ENCODE peak calls at places on chromosome 12, in five cellular contexts. Q is nephron progenitor cell; I is neural crest cell; T is CD4-positive, alpha-beta T cell; X is ascending aorta. L is an unnamed sample.

GRCh38 chr12:100539209-100539608 is 34.3 kb upstream of the GAS2L3 start:
- DNase-seq in Q (peak), I (peak), T (no peak), X (no peak), L (no peak)

GRCh38 chr12:93725531-93725930 is 48.4 kb downstream of the CRADD start:
- DNase-seq in Q (no peak), I (no peak), T (no peak), X (no peak), L (no peak)

GRCh38 chr12:86950043-86950838 is 694.0 kb upstream of the MGAT4C start:
- DNase-seq in Q (peak), I (no peak), T (no peak), X (no peak), L (no peak)

GRCh38 chr12:100826323-100826722 is 31.7 kb downstream of the ANO4 start:
- DNase-seq in Q (peak), I (peak), T (no peak), X (no peak), L (no peak)

GRCh38 chr12:107328442-107329133 is 235.2 kb upstream of the CRY1 start:
- DNase-seq in Q (no peak), I (no peak), T (no peak), X (no peak), L (no peak)

GRCh38 chr12:12723147-12723680 is 6.0 kb downstream of the CDKN1B start:
- DNase-seq in Q (no peak), I (no peak), T (no peak), X (no peak), L (no peak)

GRCh38 chr12:15194947-15195346 is 26.3 kb downstream of the RERG start:
- DNase-seq in Q (no peak), I (no peak), T (no peak), X (no peak), L (no peak)

GRCh38 chr12:123022205-123022604 is 41.7 kb downstream of the ARL6IP4 start:
- DNase-seq in Q (no peak), I (no peak), T (no peak), X (no peak), L (no peak)

GRCh38 chr12:25236190-25236589 is 14.5 kb downstream of the KRAS start:
- DNase-seq in Q (no peak), I (no peak), T (no peak), X (no peak), L (no peak)

GRCh38 chr12:95102916-95103671 is 29.7 kb upstream of the NR2C1 start:
- DNase-seq in Q (no peak), I (no peak), T (no peak), X (no peak), L (no peak)

GRCh38 chr12:120056739-120057138 is 59.8 kb downstream of the RAB35 start:
- DNase-seq in Q (no peak), I (no peak), T (no peak), X (no peak), L (no peak)

GRCh38 chr12:28057856-28058615 is 85.5 kb upstream of the PTHLH start:
- DNase-seq in Q (no peak), I (no peak), T (no peak), X (no peak), L (no peak)

GRCh38 chr12:55932546-55932919 is 1.6 kb downstream of the DGKA start:
- DNase-seq in Q (no peak), I (no peak), T (peak), X (no peak), L (peak)

GRCh38 chr12:68998036-68998435 is 65.1 kb upstream of the CPM start:
- DNase-seq in Q (no peak), I (no peak), T (no peak), X (no peak), L (no peak)

GRCh38 chr12:93990832-93991748 is 157.3 kb upstream of the PLXNC1 start:
- DNase-seq in Q (peak), I (peak), T (no peak), X (no peak), L (no peak)

GRCh38 chr12:106031736-106032135 is 107.0 kb downstream of the NUAK1 start:
- DNase-seq in Q (no peak), I (no peak), T (no peak), X (no peak), L (no peak)

GRCh38 chr12:95473440-95473946 is 459 bp upstream of the METAP2 start:
- DNase-seq in Q (peak), I (no peak), T (peak), X (peak), L (no peak)

GRCh38 chr12:75921687-75922289 is 109.8 kb downstream of the PHLDA1 start:
- DNase-seq in Q (no peak), I (no peak), T (no peak), X (no peak), L (no peak)

GRCh38 chr12:18899678-18900317 is 161.9 kb downstream of the CAPZA3 start:
- DNase-seq in Q (no peak), I (no peak), T (no peak), X (no peak), L (no peak)

GRCh38 chr12:2306012-2306411 is 253.2 kb downstream of the CACNA1C start:
- DNase-seq in Q (no peak), I (no peak), T (no peak), X (no peak), L (no peak)

GRCh38 chr12:100127766-100128508 is 14.7 kb downstream of the BLTP3B start:
- DNase-seq in Q (no peak), I (no peak), T (no peak), X (no peak), L (no peak)

GRCh38 chr12:24246921-24247320 is 297.5 kb upstream of the SOX5 start:
- DNase-seq in Q (no peak), I (no peak), T (no peak), X (no peak), L (no peak)

GRCh38 chr12:106692896-106693295 is 81.6 kb upstream of the RIC8B start:
- DNase-seq in Q (no peak), I (no peak), T (no peak), X (no peak), L (no peak)

GRCh38 chr12:59891180-59891579 is 295.4 kb downstream of the SLC16A7 start:
- DNase-seq in Q (no peak), I (no peak), T (no peak), X (no peak), L (no peak)

GRCh38 chr12:79766705-79767464 is 76.1 kb upstream of the PAWR start:
- DNase-seq in Q (no peak), I (no peak), T (no peak), X (no peak), L (no peak)

DNA sequence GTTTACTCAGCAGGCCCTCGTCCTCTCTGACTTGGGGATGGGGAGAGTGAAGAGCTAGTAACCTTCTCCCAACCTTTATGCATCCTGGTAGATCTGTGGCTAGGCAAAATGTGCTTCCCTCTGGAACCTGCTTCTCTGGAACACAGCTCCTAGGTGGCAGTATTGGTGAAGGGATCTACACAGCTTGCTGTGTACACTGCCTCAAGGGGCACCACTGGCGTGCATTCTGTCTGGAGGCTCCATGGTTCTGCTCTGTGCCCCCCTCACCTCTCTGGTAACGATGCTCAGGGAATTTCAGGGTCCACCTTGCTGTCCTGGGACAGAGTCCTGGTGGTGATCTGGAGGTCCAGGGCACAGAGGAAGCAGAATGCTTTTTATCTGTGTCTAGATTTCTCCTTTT is 43.5 kb upstream of the KCNA5 start:
- DNase-seq in Q (no peak), I (no peak), T (no peak), X (no peak), L (no peak)
- TF ChIP-seq CTCF in Q (no peak), I (no peak), T (no peak), X (no peak), L (no peak)

DNA sequence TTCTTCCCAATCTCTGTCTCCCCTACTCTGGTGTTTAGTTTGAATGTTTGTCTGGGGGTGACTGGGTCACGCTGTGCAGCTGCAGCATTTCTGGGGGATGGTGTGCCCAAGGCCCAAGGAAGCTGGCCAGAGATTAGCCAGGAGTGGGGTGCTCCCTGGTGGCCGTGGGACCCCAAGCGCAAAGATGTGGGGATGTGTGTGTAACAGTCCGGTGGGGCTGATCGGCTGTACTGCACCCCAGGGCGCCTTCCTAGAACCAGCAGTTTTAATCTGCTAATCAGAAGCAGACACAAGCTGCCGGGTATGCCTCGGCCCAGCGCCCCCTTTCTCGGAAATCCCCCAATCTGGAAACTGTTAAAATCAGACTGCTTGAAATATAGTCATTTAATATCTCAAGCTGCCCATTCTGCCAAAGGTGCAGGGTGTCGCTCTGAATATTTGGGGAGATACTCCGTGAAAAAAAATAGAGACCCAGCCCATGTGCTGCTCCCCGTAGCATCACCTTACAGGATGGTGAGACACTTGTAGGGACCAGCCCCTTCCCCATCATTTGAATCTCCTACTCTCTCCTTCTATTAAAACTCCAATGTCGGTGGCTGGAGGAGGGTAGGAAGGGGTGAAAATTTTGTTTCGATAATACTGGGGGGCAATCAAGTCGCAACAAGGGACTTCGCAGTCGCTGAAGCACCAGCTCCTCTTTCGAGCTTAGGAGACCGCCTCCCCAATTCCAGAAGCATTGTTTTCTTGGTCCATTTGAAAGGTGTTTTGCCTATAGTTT is 4.3 kb downstream of the HOXC9 start:
- DNase-seq in Q (no peak), I (no peak), T (no peak), X (no peak), L (no peak)
- TF ChIP-seq CTCF in Q (no peak), I (no peak), T (no peak), X (no peak), L (no peak)

DNA sequence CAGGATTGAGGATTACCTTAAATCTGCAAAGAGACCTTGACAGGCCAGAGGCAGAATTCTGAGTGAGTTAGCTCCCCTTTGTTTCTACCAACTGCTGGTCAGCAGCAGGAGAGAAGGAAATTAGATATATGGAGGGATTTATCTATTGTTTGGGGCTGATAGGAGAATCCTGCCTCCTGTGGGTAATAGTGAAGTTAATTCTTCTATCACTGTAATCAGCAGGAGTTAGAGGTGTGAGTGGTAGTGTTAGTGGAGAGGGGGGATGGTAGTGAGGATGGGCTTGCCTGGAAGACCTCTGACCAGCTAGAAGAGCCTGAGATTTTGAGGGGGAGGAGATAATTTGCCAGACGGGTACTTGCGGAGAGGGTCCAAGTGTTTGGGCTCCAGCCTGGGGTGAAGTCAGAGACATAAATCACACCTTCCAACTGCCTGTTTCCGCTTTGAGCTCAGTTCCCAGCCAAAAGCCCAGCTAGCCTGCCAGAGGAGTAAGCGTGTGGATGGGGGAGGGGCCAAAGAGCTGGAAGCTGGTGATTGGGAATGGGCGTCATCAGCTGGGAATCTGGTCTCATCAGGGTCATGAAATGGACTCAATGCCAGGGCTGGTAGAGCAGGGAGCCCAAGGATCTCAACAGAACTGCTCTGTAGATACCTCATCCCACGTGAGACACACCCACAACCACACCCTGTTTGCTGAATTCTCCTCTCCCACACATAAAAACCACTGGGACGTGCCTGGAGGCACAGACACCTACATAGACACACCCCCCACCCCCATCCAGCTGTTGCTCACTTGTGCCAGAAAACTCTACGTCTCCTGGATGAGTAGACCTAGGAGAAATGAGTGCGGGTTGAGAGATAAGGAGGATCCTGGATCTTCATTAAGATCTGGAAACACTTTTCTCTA is 13.1 kb upstream of the ITGA5 start:
- DNase-seq in Q (peak), I (no peak), T (no peak), X (peak), L (no peak)
- TF ChIP-seq CTCF in Q (no peak), I (no peak), T (no peak), X (no peak), L (no peak)

GRCh38 chr12:63857771-63858670 is 13.5 kb downstream of the SRGAP1 start:
- DNase-seq in Q (no peak), I (no peak), T (no peak), X (no peak), L (no peak)
- TF ChIP-seq CTCF in Q (no peak), I (no peak), T (no peak), X (no peak), L (no peak)

DNA sequence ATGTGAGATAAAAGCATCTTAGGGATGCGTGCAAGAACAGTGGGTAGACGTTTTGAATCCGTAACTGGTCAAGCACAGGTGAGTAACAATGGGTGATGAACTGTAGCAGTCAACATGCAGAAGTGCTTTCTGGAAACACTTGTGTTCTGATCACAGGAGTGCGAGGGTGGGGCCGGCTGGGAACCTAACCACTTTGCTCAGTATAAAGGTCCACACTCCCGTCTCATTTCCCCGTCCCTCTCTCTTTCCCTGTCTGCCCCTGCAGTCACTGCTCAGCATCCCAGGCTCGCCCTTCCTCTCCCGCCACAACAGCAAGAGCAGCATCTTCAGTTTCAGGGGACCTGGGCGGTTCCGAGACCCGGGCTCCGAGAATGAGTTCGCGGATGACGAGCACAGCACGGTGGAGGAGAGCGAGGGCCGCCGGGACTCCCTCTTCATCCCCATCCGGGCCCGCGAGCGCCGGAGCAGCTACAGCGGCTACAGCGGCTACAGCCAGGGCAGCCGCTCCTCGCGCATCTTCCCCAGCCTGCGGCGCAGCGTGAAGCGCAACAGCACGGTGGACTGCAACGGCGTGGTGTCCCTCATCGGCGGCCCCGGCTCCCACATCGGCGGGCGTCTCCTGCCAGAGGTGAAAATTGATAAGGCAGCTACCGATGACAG is 127.1 kb downstream of the FIGNL2 start:
- DNase-seq in Q (peak), I (no peak), T (peak), X (no peak), L (peak)
- TF ChIP-seq CTCF in Q (no peak), I (no peak), T (no peak), X (no peak), L (no peak)

DNA sequence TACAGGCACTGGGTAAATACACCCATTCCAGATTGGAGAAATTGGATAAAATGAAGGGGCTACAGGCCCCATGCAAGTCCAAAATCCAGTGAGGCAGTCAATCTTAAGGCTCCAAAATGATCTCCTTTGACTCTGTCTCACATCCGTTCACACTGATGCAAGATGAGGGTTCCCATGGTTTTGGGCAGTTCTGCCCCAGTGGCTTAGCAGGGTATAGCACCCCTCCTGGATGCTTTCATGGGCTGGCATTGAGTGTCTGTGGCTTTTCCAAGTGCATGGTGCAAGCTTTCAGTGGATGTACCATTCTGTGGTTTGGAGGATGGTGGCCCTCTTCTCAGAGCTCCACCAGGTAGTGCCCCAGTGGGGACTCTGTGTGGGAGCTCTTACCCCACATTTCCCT is 427.2 kb downstream of the TRHDE start:
- DNase-seq in Q (no peak), I (no peak), T (no peak), X (no peak), L (no peak)
- TF ChIP-seq CTCF in Q (no peak), I (no peak), T (no peak), X (no peak), L (no peak)

GRCh38 chr12:109910969-109911348 is 10.9 kb downstream of the TCHP start:
- DNase-seq in Q (peak), I (peak), T (no peak), X (no peak), L (no peak)
- TF ChIP-seq CTCF in Q (peak), I (peak), T (no peak), X (no peak), L (no peak)

GRCh38 chr12:30823140-30823669 is 68.5 kb upstream of the CAPRIN2 start:
- DNase-seq in Q (peak), I (peak), T (peak), X (peak), L (peak)
- TF ChIP-seq CTCF in Q (no peak), I (peak), T (peak), X (peak), L (no peak)